ENCODE peak calls at places on chromosomes 16 and 17, in six cellular contexts. D is spleen, F is right lobe of liver, Q is GM12891, G is NB4, B is A549. Z is an unnamed sample.

GRCh38 chr17:32142857-32143524 is 689 bp downstream of the RHOT1 start:
- DNase-seq in D (peak), F (peak), Q (no peak), G (peak), B (peak), Z (peak)

GRCh38 chr17:82370471-82371332 is 863 bp upstream of the UTS2R start:
- DNase-seq in D (no peak), F (no peak), Q (peak), G (no peak), B (no peak), Z (no peak)

GRCh38 chr16:11042205-11042604 is 97.8 kb downstream of the CLEC16A start:
- DNase-seq in D (no peak), F (no peak), Q (no peak), G (no peak), B (no peak), Z (no peak)

GRCh38 chr17:49842846-49843245 is 5.0 kb downstream of the TAC4 start:
- DNase-seq in D (no peak), F (no peak), Q (no peak), G (no peak), B (no peak), Z (no peak)

GRCh38 chr17:7191571-7192270 is 12.6 kb upstream of the ASGR1 start:
- DNase-seq in D (no peak), F (no peak), Q (peak), G (peak), B (peak), Z (peak)

GRCh38 chr16:83199012-83199411 is 572.2 kb downstream of the CDH13 start:
- DNase-seq in D (no peak), F (no peak), Q (no peak), G (no peak), B (no peak), Z (no peak)

GRCh38 chr16:83137326-83137770 is 510.6 kb downstream of the CDH13 start:
- DNase-seq in D (no peak), F (peak), Q (no peak), G (peak), B (no peak), Z (no peak)

GRCh38 chr17:82354804-82355308 is 4.2 kb upstream of the TEX19 start:
- DNase-seq in D (no peak), F (no peak), Q (no peak), G (no peak), B (no peak), Z (no peak)

GRCh38 chr16:48561960-48562393 is 48.0 kb downstream of the N4BP1 start:
- DNase-seq in D (no peak), F (no peak), Q (no peak), G (no peak), B (no peak), Z (no peak)

GRCh38 chr16:985237-985636 is 3.7 kb downstream of the SOX8 start:
- DNase-seq in D (no peak), F (no peak), Q (no peak), G (no peak), B (no peak), Z (no peak)

GRCh38 chr17:6577686-6578263 is 21.4 kb upstream of the PITPNM3 start:
- DNase-seq in D (no peak), F (no peak), Q (no peak), G (no peak), B (no peak), Z (no peak)

GRCh38 chr17:28549274-28550132 is 2.9 kb downstream of the UNC119 start:
- DNase-seq in D (peak), F (no peak), Q (no peak), G (peak), B (no peak), Z (no peak)

GRCh38 chr16:5175263-5175662 is 77.7 kb upstream of the EEF2KMT start:
- DNase-seq in D (no peak), F (no peak), Q (no peak), G (no peak), B (no peak), Z (no peak)

GRCh38 chr17:80720624-80721577 is 176.3 kb downstream of the RPTOR start:
- DNase-seq in D (no peak), F (no peak), Q (no peak), G (no peak), B (peak), Z (no peak)

GRCh38 chr17:77455878-77456234 is 315.1 kb downstream of the SEC14L1 start:
- DNase-seq in D (peak), F (no peak), Q (no peak), G (no peak), B (no peak), Z (no peak)

GRCh38 chr16:8704098-8704497 is 29.7 kb downstream of the ABAT start:
- DNase-seq in D (no peak), F (no peak), Q (no peak), G (no peak), B (no peak), Z (no peak)

DNA sequence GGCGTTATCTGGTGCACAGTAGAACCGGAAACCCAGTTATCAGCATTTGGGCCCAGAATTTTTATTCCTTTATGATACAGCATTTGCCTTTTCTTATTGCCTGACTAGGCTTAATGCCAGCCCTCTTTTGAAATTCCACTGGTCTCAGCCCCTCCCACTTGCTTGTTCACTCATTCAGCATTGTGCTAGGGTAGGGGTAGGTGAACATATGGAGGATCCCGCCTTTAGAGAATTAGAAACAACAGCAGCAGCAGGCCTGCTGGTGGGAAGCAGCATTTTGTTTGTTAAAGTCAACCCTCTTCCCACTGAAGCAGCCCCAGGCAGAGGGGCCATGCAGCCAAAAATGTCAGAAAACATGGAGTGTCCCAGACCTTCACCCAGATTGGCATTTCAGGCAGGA is 1355.2 kb downstream of the CDH8 start:
- DNase-seq in D (no peak), F (no peak), Q (no peak), G (no peak), B (no peak), Z (no peak)
- TF ChIP-seq POLR2A in D (no peak), F (no peak), Q (no peak), G (no peak), B (no peak), Z (no peak)

GRCh38 chr17:47703191-47703591 is 9.2 kb downstream of the TBKBP1 start:
- DNase-seq in D (peak), F (no peak), Q (no peak), G (no peak), B (no peak), Z (no peak)
- TF ChIP-seq POLR2A in D (no peak), F (no peak), Q (no peak), G (no peak), B (no peak), Z (no peak)

GRCh38 chr16:47016700-47017133 is 43.2 kb upstream of the DNAJA2 start:
- DNase-seq in D (no peak), F (no peak), Q (peak), G (peak), B (no peak), Z (no peak)
- TF ChIP-seq POLR2A in D (no peak), F (no peak), Q (peak), G (no peak), B (no peak), Z (no peak)

GRCh38 chr17:48106802-48107136 is 797 bp upstream of the SNX11 start:
- DNase-seq in D (peak), F (no peak), Q (no peak), G (no peak), B (no peak), Z (no peak)

GRCh38 chr17:48103379-48103715 is 2.1 kb upstream of the CBX1 start:
- DNase-seq in D (peak), F (no peak), Q (no peak), G (peak), B (no peak), Z (no peak)

GRCh38 chr17:48104440-48104839 is 3.1 kb upstream of the SNX11 start:
- DNase-seq in D (peak), F (no peak), Q (no peak), G (no peak), B (no peak), Z (no peak)

GRCh38 chr17:48110722-48111121 is 3.2 kb downstream of the SNX11 start:
- DNase-seq in D (peak), F (no peak), Q (no peak), G (peak), B (no peak), Z (no peak)

GRCh38 chr17:48107137-48108055 is at the start of gene SNX11:
- DNase-seq in D (peak), F (peak), Q (peak), G (peak), B (peak), Z (peak)
- TF ChIP-seq POLR2A in D (peak), F (peak), Q (peak), G (peak), B (peak), Z (peak)

Z was measured in erythroblast.